ENCODE peak calls at places on chromosomes 11 and 22, in four cellular contexts. A is K562, C is keratinocyte, G is endothelial cell of umbilical vein. F is an unnamed sample.
A peak's percentile ranks its signal among the peaks of the same experiment; 100 is the strongest.

GRCh38 chr11:125465254-125465653 is 30.8 kb downstream of the FEZ1 start:
- DNase-seq in C (no peak), A (no peak), G (no peak), F (no peak)

GRCh38 chr11:126335463-126335760 is 20.1 kb upstream of the ST3GAL4 start:
- DNase-seq in G (no peak), C (no peak), A (no peak), F (no peak)

GRCh38 chr11:18700375-18700774 is 1.8 kb downstream of the TMEM86A start:
- DNase-seq in G (no peak), A (no peak), C (no peak), F (peak; percentile 15)

GRCh38 chr22:20885017-20885556 is 26.3 kb downstream of the SNAP29 start:
- DNase-seq in A (peak; percentile 38), C (no peak), G (no peak), F (no peak)

GRCh38 chr11:111452817-111453607 is 59.2 kb downstream of the BTG4 start:
- DNase-seq in C (no peak), G (no peak), A (no peak), F (no peak)

GRCh38 chr11:63491614-63492372 is 826 bp upstream of the PLAAT5 start:
- DNase-seq in C (no peak), A (no peak), G (no peak), F (peak; percentile 46)

GRCh38 chr11:110174645-110175310 is 81.6 kb downstream of the ZC3H12C start:
- DNase-seq in C (no peak), A (no peak), G (no peak), F (peak; percentile 73)

GRCh38 chr11:128506999-128507591 is 80.3 kb downstream of the ETS1 start:
- DNase-seq in G (peak; percentile 88), C (no peak), A (no peak), F (peak; percentile 96)

GRCh38 chr22:23395476-23396361 is 184.4 kb downstream of the IGLL1 start:
- DNase-seq in G (no peak), C (no peak), A (no peak), F (no peak)

GRCh38 chr11:117479372-117479771 is 151.7 kb downstream of the CEP164 start:
- DNase-seq in C (no peak), G (no peak), A (peak; percentile 52), F (no peak)

GRCh38 chr11:63999349-64000025 is 13.2 kb downstream of the OTUB1 start:
- DNase-seq in C (peak; percentile 71), A (peak; percentile 89), G (no peak), F (no peak)

GRCh38 chr11:27777013-27777412 is 76.8 kb upstream of the BDNF start:
- DNase-seq in C (no peak), A (no peak), G (no peak), F (no peak)

GRCh38 chr22:41910599-41911291 is 4.1 kb downstream of the SHISA8 start:
- DNase-seq in C (no peak), G (no peak), A (no peak), F (no peak)

GRCh38 chr11:44382648-44383240 is 72.8 kb upstream of the ALX4 start:
- DNase-seq in C (no peak), G (no peak), A (no peak), F (no peak)

GRCh38 chr11:73866586-73866996 is 10.1 kb downstream of the COA4 start:
- DNase-seq in G (peak; percentile 71), C (peak; percentile 45), A (no peak), F (peak; percentile 93)

GRCh38 chr22:22032906-22033802 is 50.6 kb upstream of the TOP3B start:
- DNase-seq in A (no peak), C (no peak), G (no peak), F (no peak)
- H3K9me1 ChIP-seq in A (no peaks in the 10 kb centered on the region), C (no peaks in the 10 kb centered on the region), G (no peaks in the 10 kb centered on the region), F (peaks cover 17% of the 10 kb centered on the region)

GRCh38 chr11:133796043-133796795 is 49.1 kb downstream of the SPATA19 start:
- DNase-seq in G (no peak), C (no peak), A (no peak), F (no peak)

GRCh38 chr11:133793271-133793848 is 52.0 kb downstream of the SPATA19 start:
- DNase-seq in A (no peak), G (no peak), C (no peak), F (no peak)

GRCh38 chr11:133794205-133794604 is 51.1 kb downstream of the SPATA19 start:
- DNase-seq in A (no peak), C (no peak), G (no peak), F (no peak)

GRCh38 chr11:133797542-133797941 is 47.8 kb downstream of the SPATA19 start:
- DNase-seq in C (no peak), A (no peak), G (no peak), F (no peak)

GRCh38 chr11:133795088-133795487 is 50.2 kb downstream of the SPATA19 start:
- DNase-seq in A (no peak), G (no peak), C (no peak), F (no peak)
- H3K9me1 ChIP-seq in A (no peaks in the 10 kb centered on the region), G (no peaks in the 10 kb centered on the region), C (no peaks in the 10 kb centered on the region), F (no peaks in the 10 kb centered on the region)

DNA sequence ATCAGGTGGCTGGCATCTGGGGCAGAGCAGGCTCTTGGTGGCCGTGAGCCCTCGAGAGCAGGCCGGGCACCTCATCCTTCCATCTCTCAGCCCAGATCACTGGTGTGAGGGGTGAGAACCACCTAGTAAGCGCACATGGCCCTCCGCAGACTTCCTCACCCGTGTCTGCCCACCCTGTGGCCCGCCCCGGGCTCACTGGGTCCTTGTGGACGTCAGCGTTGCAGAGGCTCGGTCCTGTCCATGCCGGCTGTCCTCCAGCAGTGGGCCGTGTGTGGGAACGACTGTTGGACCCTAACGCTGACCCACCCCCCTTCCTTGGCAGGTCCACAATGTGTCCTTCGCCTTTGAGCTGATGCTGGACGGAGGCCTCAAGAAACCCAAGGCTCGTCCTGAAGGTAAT is 17.2 kb upstream of the PARVG start:
- DNase-seq in G (no peak), C (no peak), A (no peak), F (no peak)
- H3K9me1 ChIP-seq in G (no peaks in the 10 kb centered on the region), C (no peaks in the 10 kb centered on the region), A (no peaks in the 10 kb centered on the region), F (no peaks in the 10 kb centered on the region)

DNA sequence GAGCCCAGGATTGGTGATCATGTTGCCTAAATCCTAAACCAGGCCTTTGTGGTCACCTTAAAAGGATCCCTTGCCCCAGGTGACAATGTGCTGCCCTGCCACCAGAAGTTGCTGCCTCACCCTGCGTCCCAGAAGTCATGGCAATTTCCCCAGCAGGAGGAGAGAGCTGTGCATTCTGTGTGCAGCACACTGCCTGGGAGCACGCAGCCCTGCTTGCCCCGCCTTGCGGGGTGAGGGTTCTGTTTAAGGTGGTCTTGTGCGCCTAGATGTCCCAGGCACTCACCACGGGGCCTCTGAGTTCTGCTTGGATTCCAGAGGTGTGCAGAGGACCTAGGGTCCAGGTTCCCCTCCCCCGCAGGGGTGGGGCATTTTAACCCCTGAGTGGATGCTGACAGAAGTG is 95.0 kb downstream of the GRAMD1B start:
- DNase-seq in G (no peak), A (no peak), C (no peak), F (no peak)
- H3K9me1 ChIP-seq in G (no peaks in the 10 kb centered on the region), A (no peaks in the 10 kb centered on the region), C (no peaks in the 10 kb centered on the region), F (no peaks in the 10 kb centered on the region)

GRCh38 chr22:33270596-33270995 is 212.4 kb upstream of the SYN3 start:
- DNase-seq in G (no peak), A (no peak), C (no peak), F (no peak)
- H3K9me1 ChIP-seq in G (no peaks in the 10 kb centered on the region), A (no peaks in the 10 kb centered on the region), C (no peaks in the 10 kb centered on the region), F (no peaks in the 10 kb centered on the region)

GRCh38 chr11:96376796-96377195 is 12.9 kb downstream of the CCDC82 start:
- DNase-seq in C (no peak), A (no peak), G (no peak), F (no peak)
- H3K9me1 ChIP-seq in C (no peaks in the 10 kb centered on the region), A (no peaks in the 10 kb centered on the region), G (no peaks in the 10 kb centered on the region), F (no peaks in the 10 kb centered on the region)

GRCh38 chr11:75642402-75643113 is 26.3 kb downstream of the MAP6 start:
- DNase-seq in A (no peak), C (no peak), G (no peak), F (no peak)
- H3K9me1 ChIP-seq in A (no peaks in the 10 kb centered on the region), C (no peaks in the 10 kb centered on the region), G (no peaks in the 10 kb centered on the region), F (no peaks in the 10 kb centered on the region)

GRCh38 chr11:46663277-46663940 is 37.0 kb downstream of the ARHGAP1 start:
- DNase-seq in C (no peak), A (no peak), G (no peak), F (peak; percentile 30)

GRCh38 chr11:46664612-46665011 is 35.8 kb downstream of the ARHGAP1 start:
- DNase-seq in C (no peak), G (no peak), A (peak; percentile 66), F (no peak)

GRCh38 chr11:46659908-46660307 is 40.5 kb downstream of the ARHGAP1 start:
- DNase-seq in C (no peak), A (no peak), G (no peak), F (peak; percentile 84)

GRCh38 chr11:46665356-46665755 is 35.1 kb downstream of the ARHGAP1 start:
- DNase-seq in A (no peak), G (no peak), C (no peak), F (no peak)

DNA sequence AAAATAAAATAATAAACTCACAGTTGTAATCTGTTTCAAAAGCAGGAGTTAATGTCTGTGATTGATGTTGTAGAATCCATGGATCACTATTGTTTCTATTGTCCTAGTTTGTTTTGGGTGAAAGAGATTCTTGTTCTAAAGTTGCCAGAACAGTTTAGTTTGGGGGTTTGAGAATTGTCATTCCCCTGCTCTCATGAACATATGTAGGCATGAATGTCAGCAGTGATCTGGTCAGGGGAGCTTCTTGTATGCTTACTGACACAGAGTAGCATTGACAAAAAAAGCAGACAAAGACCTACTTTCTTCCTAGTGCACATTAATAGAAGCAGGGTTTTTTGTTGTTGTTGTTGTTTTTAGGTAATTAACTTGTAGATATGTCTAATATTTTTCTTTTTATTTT is 38.6 kb downstream of the ARHGAP1 start:
- DNase-seq in C (no peak), A (no peak), G (no peak), F (no peak)
- H3K9me1 ChIP-seq in C (no peaks in the 10 kb centered on the region), A (no peaks in the 10 kb centered on the region), G (no peaks in the 10 kb centered on the region), F (peaks cover 12% of the 10 kb centered on the region)

GRCh38 chr22:30491381-30491780 is 14.1 kb downstream of the SEC14L4 start:
- DNase-seq in A (no peak), C (no peak), G (no peak), F (no peak)

GRCh38 chr22:30490399-30490798 is 15.1 kb downstream of the SEC14L4 start:
- DNase-seq in A (peak; percentile 45), G (no peak), C (no peak), F (no peak)

GRCh38 chr22:30497466-30498150 is 7.9 kb downstream of the SEC14L4 start:
- DNase-seq in A (no peak), C (no peak), G (no peak), F (no peak)

GRCh38 chr22:30492144-30492543 is 13.4 kb downstream of the SEC14L4 start:
- DNase-seq in C (no peak), G (no peak), A (no peak), F (no peak)

DNA sequence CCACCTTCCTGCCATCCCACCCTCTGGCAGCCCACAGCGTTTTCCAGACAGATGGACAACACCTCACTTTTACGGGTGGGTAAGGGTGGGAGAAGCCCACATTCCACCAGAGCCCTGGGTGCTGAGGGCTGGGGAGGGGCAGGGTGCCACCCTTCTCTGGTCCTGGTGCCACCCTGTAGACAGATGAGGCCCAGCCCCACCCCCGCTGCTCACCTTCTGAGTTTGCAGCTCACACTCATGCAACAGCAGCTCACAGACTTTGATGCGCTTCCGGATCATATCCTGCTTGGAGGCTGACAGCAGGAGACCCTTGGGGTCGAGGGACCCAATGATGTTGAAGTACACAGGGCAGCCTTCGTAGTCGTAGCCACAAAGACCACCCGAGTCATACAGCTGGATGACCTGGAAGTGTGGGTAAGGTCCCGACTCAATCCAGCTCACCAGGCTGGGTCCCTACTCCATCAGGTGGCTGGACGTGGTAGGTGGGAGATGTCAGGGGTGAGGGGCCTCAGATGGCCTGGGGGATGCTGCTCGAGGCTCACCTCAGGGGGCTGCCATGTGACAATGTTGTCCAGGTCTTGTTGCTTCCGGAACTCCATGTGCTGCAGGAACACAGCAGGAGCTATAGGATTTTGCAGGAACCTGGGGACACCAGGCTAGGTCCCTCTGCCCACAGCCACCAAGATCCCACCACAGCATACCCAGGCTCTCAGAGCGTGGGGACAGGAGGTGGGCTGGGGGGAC is 10.3 kb downstream of the SEC14L4 start:
- DNase-seq in C (no peak), G (no peak), A (no peak), F (no peak)
- H3K9me1 ChIP-seq in C (no peaks in the 10 kb centered on the region), G (no peaks in the 10 kb centered on the region), A (no peaks in the 10 kb centered on the region), F (no peaks in the 10 kb centered on the region)